ENCODE peak calls at places on chromosomes 1 and 21, in eight cellular contexts. C is iPS-NIHi11; T is activated CD8-positive, alpha-beta memory T cell treated with anti-CD3 and anti-CD28 coated beads for 4 hours; P is nephron progenitor cell; F is AML-193; U is NCI-H69; A is kidney epithelial cell; Q is MCF 10A. Z is an unnamed sample.

GRCh38 chr1:17903386-17903785 is 148.3 kb downstream of the ACTL8 start:
- DNase-seq in T (no peak), P (no peak), Q (no peak), C (no peak), A (no peak), F (no peak), U (no peak), Z (peak; percentile 14)

GRCh38 chr1:243267346-243268283 is 11.8 kb downstream of the SDCCAG8 start:
- DNase-seq in U (no peak), F (peak; percentile 84), C (no peak), P (no peak), T (no peak), Q (peak; percentile 87), A (no peak), Z (no peak)

GRCh38 chr21:22223385-22223784 is 1225.2 kb downstream of the NCAM2 start:
- DNase-seq in Q (no peak), P (no peak), A (no peak), C (no peak), U (no peak), T (no peak), F (no peak), Z (no peak)

GRCh38 chr1:164725401-164725800 is 166.4 kb downstream of the PBX1 start:
- DNase-seq in T (no peak), C (no peak), Q (no peak), U (no peak), P (no peak), A (no peak), F (no peak), Z (no peak)

GRCh38 chr1:112219267-112219666 is 176.7 kb upstream of the CTTNBP2NL start:
- DNase-seq in U (no peak), C (no peak), P (no peak), T (no peak), F (no peak), A (no peak), Q (no peak), Z (no peak)

GRCh38 chr1:40736085-40736531 is 44.6 kb downstream of the NFYC start:
- DNase-seq in C (no peak), T (no peak), P (no peak), Q (peak; percentile 22), F (no peak), A (peak; percentile 62), U (no peak), Z (peak; percentile 89)

GRCh38 chr1:206782448-206782847 is 10.2 kb upstream of the IL10 start:
- DNase-seq in F (no peak), A (no peak), T (no peak), P (no peak), C (no peak), U (no peak), Q (no peak), Z (no peak)

GRCh38 chr1:77287535-77287934 is 5.7 kb downstream of the AK5 start:
- DNase-seq in A (no peak), P (no peak), F (no peak), C (no peak), U (no peak), Q (no peak), T (no peak), Z (no peak)

GRCh38 chr1:151715726-151716404 is 738 bp downstream of the CELF3 start:
- DNase-seq in A (no peak), U (peak; percentile 95), Q (peak; percentile 35), T (no peak), P (peak; percentile 39), C (peak; percentile 67), F (no peak), Z (no peak)

GRCh38 chr1:64082459-64082858 is 121.0 kb upstream of the UBE2U start:
- DNase-seq in T (no peak), C (no peak), U (no peak), F (no peak), A (no peak), P (no peak), Q (peak; percentile 21), Z (no peak)

GRCh38 chr1:52572387-52572786 is 19.5 kb upstream of the TUT4 start:
- DNase-seq in A (no peak), F (no peak), T (no peak), Q (no peak), C (no peak), P (no peak), U (no peak), Z (no peak)

GRCh38 chr1:14599173-14599754 is 779 bp downstream of the KAZN start:
- DNase-seq in T (no peak), F (no peak), P (peak; percentile 63), C (peak; percentile 18), Q (no peak), A (no peak), U (peak; percentile 15), Z (no peak)

GRCh38 chr1:15883326-15883725 is 35.8 kb downstream of the SPEN start:
- DNase-seq in P (no peak), Q (no peak), F (no peak), A (no peak), C (no peak), U (no peak), T (no peak), Z (no peak)

GRCh38 chr1:99010679-99011078 is 6.0 kb upstream of the PLPPR5 start:
- DNase-seq in A (no peak), F (no peak), C (no peak), U (no peak), P (no peak), Q (no peak), T (no peak), Z (no peak)

GRCh38 chr21:43675871-43676270 is 16.5 kb downstream of the RRP1B start:
- DNase-seq in Q (no peak), A (no peak), C (no peak), F (no peak), T (no peak), U (no peak), P (no peak), Z (no peak)

GRCh38 chr1:94743866-94744265 is 76.3 kb upstream of the SLC44A3 start:
- DNase-seq in U (peak; percentile 41), F (no peak), C (no peak), T (no peak), Q (no peak), P (no peak), A (no peak), Z (no peak)

GRCh38 chr21:39029086-39029772 is 154.0 kb downstream of the PSMG1 start:
- DNase-seq in A (no peak), P (no peak), F (no peak), C (no peak), T (no peak), Q (no peak), U (no peak), Z (no peak)

GRCh38 chr1:116177861-116178260 is 66.7 kb downstream of the MAB21L3 start:
- DNase-seq in Q (no peak), C (no peak), P (no peak), U (no peak), F (no peak), T (no peak), A (no peak), Z (no peak)

GRCh38 chr1:151472852-151473731 is 13.8 kb upstream of the POGZ start:
- DNase-seq in A (no peak), U (peak; percentile 67), C (peak; percentile 59), Q (no peak), F (no peak), T (no peak), P (peak; percentile 30), Z (peak; percentile 24)

GRCh38 chr1:40495315-40495903 is 13.2 kb upstream of the EXO5 start:
- DNase-seq in A (no peak), C (no peak), Q (no peak), F (no peak), U (no peak), T (no peak), P (no peak), Z (no peak)

GRCh38 chr1:99361406-99361805 is 97.1 kb downstream of the PLPPR4 start:
- DNase-seq in Q (no peak), T (no peak), A (no peak), F (no peak), P (no peak), U (no peak), C (no peak), Z (no peak)

GRCh38 chr21:16587141-16587570 is 857.4 kb downstream of the USP25 start:
- DNase-seq in F (no peak), T (no peak), U (peak; percentile 32), P (no peak), C (peak; percentile 20), A (no peak), Q (peak; percentile 89), Z (peak; percentile 78)

GRCh38 chr1:184270556-184270955 is 116.3 kb upstream of the C1orf21 start:
- DNase-seq in C (peak; percentile 29), A (no peak), P (no peak), T (no peak), U (no peak), F (no peak), Q (no peak), Z (peak; percentile 36)

GRCh38 chr1:25033828-25034451 is 103.9 kb upstream of the RUNX3 start:
- DNase-seq in Q (no peak), F (peak; percentile 98), P (no peak), A (no peak), U (no peak), C (no peak), T (no peak), Z (no peak)

GRCh38 chr1:232381676-232382075 is 248.3 kb downstream of the SIPA1L2 start:
- DNase-seq in Q (no peak), U (peak; percentile 9), T (no peak), F (no peak), A (no peak), P (no peak), C (no peak), Z (no peak)

GRCh38 chr1:844472-845026 is 79.2 kb upstream of the SAMD11 start:
- DNase-seq in U (no peak), F (no peak), A (no peak), Q (no peak), C (peak; percentile 18), T (no peak), P (no peak), Z (no peak)

GRCh38 chr1:202274611-202275010 is 67.1 kb downstream of the UBE2T start:
- DNase-seq in C (peak; percentile 52), A (no peak), T (peak; percentile 11), U (peak; percentile 65), F (peak; percentile 18), Q (peak; percentile 92), P (no peak), Z (peak; percentile 45)

GRCh38 chr1:159799446-159799985 is 2.6 kb upstream of the FCRL6 start:
- DNase-seq in C (no peak), P (no peak), U (no peak), F (no peak), Q (no peak), A (peak; percentile 21), T (no peak), Z (peak; percentile 80)

GRCh38 chr1:176791911-176792310 is 328.9 kb downstream of the PAPPA2 start:
- DNase-seq in T (no peak), F (no peak), A (peak; percentile 42), C (no peak), U (no peak), Q (no peak), P (no peak), Z (peak; percentile 82)

GRCh38 chr1:56215771-56216170 is 363.6 kb downstream of the PLPP3 start:
- DNase-seq in C (no peak), P (no peak), U (no peak), A (no peak), Q (no peak), T (no peak), F (no peak), Z (no peak)

GRCh38 chr1:82391712-82392111 is 591.0 kb downstream of the ADGRL2 start:
- DNase-seq in P (no peak), U (no peak), C (no peak), F (no peak), Q (peak; percentile 94), T (no peak), A (no peak), Z (no peak)

GRCh38 chr1:180632326-180633088 is 685 bp downstream of the XPR1 start:
- DNase-seq in Q (peak; percentile 60), P (peak; percentile 85), A (no peak), C (peak; percentile 77), F (peak; percentile 20), U (peak; percentile 93), T (no peak), Z (no peak)

GRCh38 chr1:85240174-85240601 is 19.3 kb downstream of the C1orf52 start:
- DNase-seq in C (peak; percentile 52), F (no peak), U (peak; percentile 44), Q (peak; percentile 46), A (no peak), T (no peak), P (no peak), Z (no peak)

GRCh38 chr21:32921632-32922230 is 104.0 kb upstream of the OLIG2 start:
- DNase-seq in F (peak; percentile 10), C (peak; percentile 54), P (peak; percentile 24), U (peak; percentile 6), T (no peak), A (no peak), Q (peak; percentile 27), Z (no peak)